ENCODE peak calls at places on chromosomes 13 and 19, in eight cellular contexts. One of them, this sample, is unnamed.
A peak's percentile ranks its signal among the peaks of the same experiment; 100 is the strongest.

GRCh38 chr13:88857256-88857655 is 1186.1 kb downstream of the SLITRK5 start:
- DNase-seq in body of pancreas: no peak
- DNase-seq in mucosa of descending colon: no peak
- DNase-seq in cardiac fibroblast: no peak
- DNase-seq in coronary artery: no peak
- DNase-seq in tibial artery: no peak
- DNase-seq in pancreas: no peak
- DNase-seq in AG10803: no peak
- DNase-seq in this sample: no peak

GRCh38 chr13:36345438-36346221 is 564 bp downstream of the SPART start:
- DNase-seq in body of pancreas: peak; percentile 69
- DNase-seq in mucosa of descending colon: peak; percentile 65
- DNase-seq in cardiac fibroblast: peak; percentile 93
- DNase-seq in coronary artery: peak; percentile 85
- DNase-seq in tibial artery: peak; percentile 78
- DNase-seq in pancreas: peak; percentile 33
- DNase-seq in AG10803: peak; percentile 91
- DNase-seq in this sample: peak; percentile 10

GRCh38 chr13:90839061-90839460 is 508.4 kb upstream of the MIR17HG start:
- DNase-seq in body of pancreas: no peak
- DNase-seq in mucosa of descending colon: no peak
- DNase-seq in cardiac fibroblast: no peak
- DNase-seq in coronary artery: no peak
- DNase-seq in tibial artery: no peak
- DNase-seq in pancreas: no peak
- DNase-seq in AG10803: no peak
- DNase-seq in this sample: no peak

GRCh38 chr19:13843104-13843921 is 33.6 kb upstream of the NANOS3 start:
- DNase-seq in body of pancreas: peak; percentile 57
- DNase-seq in mucosa of descending colon: peak; percentile 64
- DNase-seq in cardiac fibroblast: peak; percentile 79
- DNase-seq in coronary artery: no peak
- DNase-seq in tibial artery: no peak
- DNase-seq in pancreas: peak; percentile 54
- DNase-seq in AG10803: peak; percentile 54
- DNase-seq in this sample: no peak

GRCh38 chr13:106796280-106797047 is 228.5 kb upstream of the ARGLU1 start:
- DNase-seq in body of pancreas: no peak
- DNase-seq in mucosa of descending colon: no peak
- DNase-seq in cardiac fibroblast: no peak
- DNase-seq in coronary artery: no peak
- DNase-seq in tibial artery: no peak
- DNase-seq in pancreas: no peak
- DNase-seq in AG10803: no peak
- DNase-seq in this sample: no peak

GRCh38 chr19:17931532-17932191 is 1.2 kb upstream of the CCDC124 start:
- DNase-seq in body of pancreas: no peak
- DNase-seq in mucosa of descending colon: no peak
- DNase-seq in cardiac fibroblast: no peak
- DNase-seq in coronary artery: no peak
- DNase-seq in tibial artery: no peak
- DNase-seq in pancreas: no peak
- DNase-seq in AG10803: no peak
- DNase-seq in this sample: peak; percentile 23

GRCh38 chr13:33798023-33798422 is 19.9 kb upstream of the RFC3 start:
- DNase-seq in body of pancreas: no peak
- DNase-seq in mucosa of descending colon: no peak
- DNase-seq in cardiac fibroblast: no peak
- DNase-seq in coronary artery: no peak
- DNase-seq in tibial artery: no peak
- DNase-seq in pancreas: no peak
- DNase-seq in AG10803: no peak
- DNase-seq in this sample: no peak

GRCh38 chr19:18202759-18203407 is 959 bp downstream of the RAB3A start:
- DNase-seq in body of pancreas: peak; percentile 27
- DNase-seq in mucosa of descending colon: peak; percentile 49
- DNase-seq in cardiac fibroblast: peak; percentile 27
- DNase-seq in coronary artery: no peak
- DNase-seq in tibial artery: no peak
- DNase-seq in pancreas: peak; percentile 45
- DNase-seq in AG10803: no peak
- DNase-seq in this sample: no peak

GRCh38 chr19:44141191-44142013 is at the start of gene ZNF234:
- DNase-seq in body of pancreas: peak; percentile 84
- DNase-seq in mucosa of descending colon: peak; percentile 92
- DNase-seq in cardiac fibroblast: peak; percentile 86
- DNase-seq in coronary artery: peak; percentile 79
- DNase-seq in tibial artery: peak; percentile 81
- DNase-seq in pancreas: peak; percentile 74
- DNase-seq in AG10803: peak; percentile 81
- DNase-seq in this sample: peak; percentile 80

GRCh38 chr13:87999141-87999765 is 328.1 kb downstream of the SLITRK5 start:
- DNase-seq in body of pancreas: no peak
- DNase-seq in mucosa of descending colon: no peak
- DNase-seq in cardiac fibroblast: peak; percentile 12
- DNase-seq in coronary artery: no peak
- DNase-seq in tibial artery: no peak
- DNase-seq in pancreas: no peak
- DNase-seq in AG10803: peak; percentile 88
- DNase-seq in this sample: no peak

GRCh38 chr13:30844548-30845296 is 61.3 kb upstream of the MEDAG start:
- DNase-seq in body of pancreas: no peak
- DNase-seq in mucosa of descending colon: no peak
- DNase-seq in cardiac fibroblast: no peak
- DNase-seq in coronary artery: no peak
- DNase-seq in tibial artery: no peak
- DNase-seq in pancreas: no peak
- DNase-seq in AG10803: no peak
- DNase-seq in this sample: no peak

DNA sequence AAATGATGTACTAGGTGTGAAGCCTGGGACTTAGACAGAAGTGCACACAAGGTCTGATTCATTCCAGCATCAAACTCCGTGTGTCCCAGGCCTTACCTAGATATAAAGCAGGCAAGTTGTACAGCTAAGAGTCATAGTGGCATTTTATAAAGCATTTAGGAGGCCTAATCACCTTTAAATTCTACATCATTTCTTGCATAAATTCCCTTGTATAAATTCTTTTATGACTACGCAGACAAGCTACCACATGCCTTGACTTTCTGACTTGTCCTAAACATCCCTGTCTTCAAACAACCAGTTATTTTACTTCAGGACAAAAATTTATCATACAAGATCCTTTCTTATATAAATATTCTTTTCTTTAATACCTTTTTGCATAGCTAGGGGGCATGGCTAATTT is 22.5 kb downstream of the TMEM255B start:
- DNase-seq in body of pancreas: no peak
- DNase-seq in mucosa of descending colon: no peak
- DNase-seq in cardiac fibroblast: no peak
- DNase-seq in coronary artery: no peak
- DNase-seq in tibial artery: no peak
- DNase-seq in pancreas: no peak
- DNase-seq in AG10803: no peak
- DNase-seq in this sample: no peak
- TF ChIP-seq CTCF in body of pancreas: no peak
- TF ChIP-seq CTCF in mucosa of descending colon: no peak
- TF ChIP-seq CTCF in cardiac fibroblast: peak; percentile 9
- TF ChIP-seq CTCF in coronary artery: no peak
- TF ChIP-seq CTCF in tibial artery: no peak
- TF ChIP-seq CTCF in pancreas: no peak
- TF ChIP-seq CTCF in AG10803: no peak
- TF ChIP-seq CTCF in this sample: no peak

GRCh38 chr19:7088999-7089398 is 19.5 kb downstream of the ZNF557 start:
- DNase-seq in body of pancreas: no peak
- DNase-seq in mucosa of descending colon: no peak
- DNase-seq in cardiac fibroblast: no peak
- DNase-seq in coronary artery: no peak
- DNase-seq in tibial artery: no peak
- DNase-seq in pancreas: no peak
- DNase-seq in AG10803: no peak
- DNase-seq in this sample: no peak
- TF ChIP-seq CTCF in body of pancreas: no peak
- TF ChIP-seq CTCF in mucosa of descending colon: no peak
- TF ChIP-seq CTCF in cardiac fibroblast: no peak
- TF ChIP-seq CTCF in coronary artery: no peak
- TF ChIP-seq CTCF in tibial artery: no peak
- TF ChIP-seq CTCF in pancreas: no peak
- TF ChIP-seq CTCF in AG10803: no peak
- TF ChIP-seq CTCF in this sample: no peak

GRCh38 chr19:45885556-45886426 is at the start of gene IRF2BP1:
- DNase-seq in body of pancreas: peak; percentile 94
- DNase-seq in mucosa of descending colon: peak; percentile 96
- DNase-seq in cardiac fibroblast: peak; percentile 95
- DNase-seq in coronary artery: peak; percentile 94
- DNase-seq in tibial artery: peak; percentile 94
- DNase-seq in pancreas: peak; percentile 93
- DNase-seq in AG10803: peak; percentile 92
- DNase-seq in this sample: peak; percentile 93
- TF ChIP-seq CTCF in body of pancreas: no peak
- TF ChIP-seq CTCF in mucosa of descending colon: no peak
- TF ChIP-seq CTCF in cardiac fibroblast: no peak
- TF ChIP-seq CTCF in coronary artery: no peak
- TF ChIP-seq CTCF in tibial artery: no peak
- TF ChIP-seq CTCF in pancreas: no peak
- TF ChIP-seq CTCF in AG10803: no peak
- TF ChIP-seq CTCF in this sample: no peak

DNA sequence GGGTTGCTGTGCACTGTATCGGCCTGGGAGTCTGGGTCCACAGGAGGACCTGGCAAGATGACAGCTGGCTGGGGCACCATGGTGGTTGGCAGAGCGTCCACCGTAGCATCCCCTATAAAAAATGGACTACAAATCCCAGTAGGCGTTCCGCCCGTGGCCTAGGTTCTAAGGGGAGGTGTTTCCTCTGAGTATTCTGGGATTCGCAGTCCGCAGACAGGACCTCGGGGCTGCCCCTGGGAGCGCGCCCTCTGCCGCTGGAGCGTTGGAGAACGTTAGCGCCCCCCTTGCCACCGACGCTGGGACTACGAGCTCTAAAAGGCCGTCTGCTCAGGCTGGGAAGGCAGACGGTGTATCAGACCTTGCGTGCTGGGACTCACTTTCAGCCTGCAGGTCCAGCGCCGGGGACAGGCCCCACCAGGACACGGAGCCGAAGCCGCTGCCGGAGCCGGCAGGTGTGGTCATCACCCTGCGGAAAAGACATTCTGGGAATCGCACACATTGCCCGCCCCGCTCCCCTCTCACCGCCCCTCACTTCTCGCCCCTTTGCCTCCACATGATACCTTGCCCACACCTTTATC is 372 bp downstream of the DNAAF3 start:
- DNase-seq in body of pancreas: peak; percentile 69
- DNase-seq in mucosa of descending colon: peak; percentile 67
- DNase-seq in cardiac fibroblast: peak; percentile 77
- DNase-seq in coronary artery: no peak
- DNase-seq in tibial artery: no peak
- DNase-seq in pancreas: peak; percentile 67
- DNase-seq in AG10803: peak; percentile 74
- DNase-seq in this sample: no peak
- TF ChIP-seq CTCF in body of pancreas: peak; percentile 25
- TF ChIP-seq CTCF in mucosa of descending colon: no peak
- TF ChIP-seq CTCF in cardiac fibroblast: peak; percentile 67
- TF ChIP-seq CTCF in coronary artery: no peak
- TF ChIP-seq CTCF in tibial artery: no peak
- TF ChIP-seq CTCF in pancreas: peak; percentile 17
- TF ChIP-seq CTCF in AG10803: peak; percentile 56
- TF ChIP-seq CTCF in this sample: peak; percentile 3

GRCh38 chr19:11451942-11452813 is 16.7 kb downstream of the PRKCSH start:
- DNase-seq in body of pancreas: no peak
- DNase-seq in mucosa of descending colon: no peak
- DNase-seq in cardiac fibroblast: no peak
- DNase-seq in coronary artery: no peak
- DNase-seq in tibial artery: no peak
- DNase-seq in pancreas: no peak
- DNase-seq in AG10803: no peak
- DNase-seq in this sample: peak; percentile 87
- TF ChIP-seq CTCF in body of pancreas: no peak
- TF ChIP-seq CTCF in mucosa of descending colon: no peak
- TF ChIP-seq CTCF in cardiac fibroblast: no peak
- TF ChIP-seq CTCF in coronary artery: no peak
- TF ChIP-seq CTCF in tibial artery: no peak
- TF ChIP-seq CTCF in pancreas: no peak
- TF ChIP-seq CTCF in AG10803: no peak
- TF ChIP-seq CTCF in this sample: no peak

DNA sequence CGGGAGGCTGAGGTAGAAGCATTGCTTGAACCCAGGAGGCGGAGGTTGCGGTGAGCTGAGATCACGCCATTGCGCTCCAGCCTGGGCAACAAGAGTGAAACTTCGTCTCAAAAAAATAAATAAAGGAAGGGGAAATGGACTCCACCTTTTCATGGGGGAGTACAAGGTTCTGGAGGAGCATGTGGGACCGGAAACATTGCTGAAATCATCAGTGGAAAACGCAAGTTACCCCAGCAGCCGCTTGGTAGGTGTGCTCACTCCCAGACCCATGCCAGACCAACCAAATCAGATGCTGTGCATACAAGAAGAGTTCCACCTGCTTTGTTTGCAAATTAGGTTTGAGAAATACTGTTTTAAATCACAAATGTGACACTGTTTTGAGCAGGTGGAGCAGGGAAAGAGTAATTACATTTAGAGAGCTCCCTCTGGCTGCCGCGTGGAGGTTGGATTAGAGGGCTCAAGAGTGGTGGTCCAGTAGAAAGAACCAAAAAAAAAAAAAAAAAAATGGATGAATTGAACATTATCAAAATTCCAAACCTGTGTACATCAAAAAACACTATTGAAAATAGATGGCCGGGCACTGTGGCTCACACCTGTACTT is 4.9 kb downstream of the ERICH4 start:
- DNase-seq in body of pancreas: no peak
- DNase-seq in mucosa of descending colon: no peak
- DNase-seq in cardiac fibroblast: no peak
- DNase-seq in coronary artery: no peak
- DNase-seq in tibial artery: no peak
- DNase-seq in pancreas: no peak
- DNase-seq in AG10803: no peak
- DNase-seq in this sample: no peak
- TF ChIP-seq CTCF in body of pancreas: no peak
- TF ChIP-seq CTCF in mucosa of descending colon: no peak
- TF ChIP-seq CTCF in cardiac fibroblast: peak; percentile 5
- TF ChIP-seq CTCF in coronary artery: no peak
- TF ChIP-seq CTCF in tibial artery: no peak
- TF ChIP-seq CTCF in pancreas: no peak
- TF ChIP-seq CTCF in AG10803: no peak
- TF ChIP-seq CTCF in this sample: no peak